ENCODE peak calls at places on chromosomes 5 and 9, in four cellular contexts. U is Peyer's patch, G is SK-N-SH, O is transverse colon. L is an unnamed sample.

GRCh38 chr5:120091376-120091948 is 372.6 kb upstream of the PRR16 start:
- DNase-seq in U (no peak), G (no peak), O (no peak), L (no peak)

GRCh38 chr5:128304791-128305190 is 221.2 kb downstream of the SLC12A2 start:
- DNase-seq in U (no peak), G (no peak), O (no peak), L (no peak)

GRCh38 chr5:2303391-2304100 is 420.8 kb upstream of the IRX4 start:
- DNase-seq in U (no peak), G (no peak), O (no peak), L (no peak)

GRCh38 chr5:163821142-163821541 is 315.7 kb downstream of the MAT2B start:
- DNase-seq in U (no peak), G (no peak), O (no peak), L (no peak)

GRCh38 chr9:6902423-6902822 is 144.7 kb downstream of the KDM4C start:
- DNase-seq in U (no peak), G (no peak), O (no peak), L (no peak)

GRCh38 chr9:119639287-119639955 is 270.2 kb upstream of the BRINP1 start:
- DNase-seq in U (no peak), G (peak; percentile 27), O (no peak), L (no peak)

GRCh38 chr5:38613475-38613874 is 57.0 kb upstream of the LIFR start:
- DNase-seq in U (no peak), G (no peak), O (no peak), L (no peak)

GRCh38 chr9:4741365-4742031 is 496 bp upstream of the AK3 start:
- DNase-seq in U (no peak), G (no peak), O (peak; percentile 55), L (no peak)

GRCh38 chr5:86909896-86910295 is 292.2 kb downstream of the COX7C start:
- DNase-seq in U (no peak), G (no peak), O (no peak), L (no peak)

GRCh38 chr5:15566789-15567188 is 66.8 kb downstream of the FBXL7 start:
- DNase-seq in U (no peak), G (no peak), O (no peak), L (no peak)

GRCh38 chr9:137511758-137512463 is 38.3 kb downstream of the PNPLA7 start:
- DNase-seq in U (no peak), G (no peak), O (no peak), L (no peak)

GRCh38 chr5:1368236-1368635 is 23.3 kb upstream of the CLPTM1L start:
- DNase-seq in U (no peak), G (no peak), O (no peak), L (no peak)

GRCh38 chr5:79454043-79454442 is 59.9 kb downstream of the HOMER1 start:
- DNase-seq in U (no peak), G (peak; percentile 6), O (no peak), L (no peak)

GRCh38 chr9:127361561-127361960 is 35.4 kb upstream of the SLC2A8 start:
- DNase-seq in U (peak; percentile 61), G (no peak), O (peak; percentile 38), L (no peak)

GRCh38 chr5:177303925-177304391 is 359 bp downstream of the PRELID1 start:
- DNase-seq in U (no peak), G (peak; percentile 48), O (no peak), L (no peak)

GRCh38 chr9:21102311-21102710 is 24.6 kb upstream of the IFNB1 start:
- DNase-seq in U (no peak), G (no peak), O (no peak), L (peak; percentile 58)

GRCh38 chr5:65871182-65871581 is 55.2 kb upstream of the ERBIN start:
- DNase-seq in U (no peak), G (no peak), O (no peak), L (peak; percentile 53)

GRCh38 chr5:9361835-9362234 is 184.0 kb downstream of the SEMA5A start:
- DNase-seq in U (peak; percentile 57), G (peak; percentile 17), O (peak; percentile 60), L (peak; percentile 24)

GRCh38 chr5:12865529-12865928 is 961.3 kb upstream of the CTNND2 start:
- DNase-seq in U (no peak), G (no peak), O (no peak), L (no peak)

GRCh38 chr5:176401281-176402205 is 13.0 kb downstream of the HIGD2A start:
- DNase-seq in U (peak; percentile 43), G (no peak), O (no peak), L (no peak)

GRCh38 chr9:81374881-81375280 is 314.5 kb downstream of the TLE1 start:
- DNase-seq in U (no peak), G (no peak), O (no peak), L (no peak)

GRCh38 chr5:74185599-74185998 is 454.9 kb downstream of the ENC1 start:
- DNase-seq in U (no peak), G (peak; percentile 47), O (no peak), L (no peak)

GRCh38 chr5:168409601-168410458 is 76.4 kb upstream of the RARS1 start:
- DNase-seq in U (no peak), G (no peak), O (no peak), L (peak; percentile 71)

GRCh38 chr5:38831909-38832308 is 13.9 kb upstream of the OSMR start:
- DNase-seq in U (no peak), G (peak; percentile 40), O (no peak), L (peak; percentile 35)

GRCh38 chr5:3019045-3019444 is 267.6 kb upstream of the IRX2 start:
- DNase-seq in U (no peak), G (no peak), O (no peak), L (no peak)

GRCh38 chr5:111231053-111231586 is 6.9 kb downstream of the CAMK4 start:
- DNase-seq in U (no peak), G (no peak), O (no peak), L (no peak)

GRCh38 chr5:111227805-111228204 is 3.6 kb downstream of the CAMK4 start:
- DNase-seq in U (no peak), G (peak; percentile 37), O (peak; percentile 25), L (no peak)

GRCh38 chr5:111227226-111227782 is 3.1 kb downstream of the CAMK4 start:
- DNase-seq in U (no peak), G (no peak), O (no peak), L (no peak)

GRCh38 chr5:111229871-111230812 is 6.0 kb downstream of the CAMK4 start:
- DNase-seq in U (no peak), G (no peak), O (no peak), L (no peak)

DNA sequence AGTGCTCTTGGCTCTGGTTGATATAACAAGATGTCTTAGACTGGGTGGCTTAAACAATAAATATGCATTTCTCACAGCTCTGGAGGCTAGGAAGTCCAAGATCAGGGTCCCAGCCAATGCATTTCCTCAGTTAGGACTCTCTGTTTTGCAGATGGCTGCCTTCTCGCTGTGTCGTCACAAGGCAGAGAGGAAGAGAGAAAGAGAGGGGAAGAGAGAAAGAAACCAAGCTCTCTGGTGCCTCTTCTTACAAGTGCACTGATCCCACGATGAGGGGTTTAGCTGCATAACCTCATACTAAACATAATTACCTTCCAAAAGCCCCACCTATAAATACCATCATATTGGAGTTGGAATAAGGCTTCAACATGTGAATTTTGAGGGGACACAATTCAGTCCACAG is 4.9 kb downstream of the CAMK4 start:
- DNase-seq in U (no peak), G (no peak), O (no peak), L (no peak)
- H3K4me3 ChIP-seq in U (peak overlapping the region; percentile 2), G (no peak overlapping the region), O (no peak overlapping the region), L (no peak overlapping the region)

DNA sequence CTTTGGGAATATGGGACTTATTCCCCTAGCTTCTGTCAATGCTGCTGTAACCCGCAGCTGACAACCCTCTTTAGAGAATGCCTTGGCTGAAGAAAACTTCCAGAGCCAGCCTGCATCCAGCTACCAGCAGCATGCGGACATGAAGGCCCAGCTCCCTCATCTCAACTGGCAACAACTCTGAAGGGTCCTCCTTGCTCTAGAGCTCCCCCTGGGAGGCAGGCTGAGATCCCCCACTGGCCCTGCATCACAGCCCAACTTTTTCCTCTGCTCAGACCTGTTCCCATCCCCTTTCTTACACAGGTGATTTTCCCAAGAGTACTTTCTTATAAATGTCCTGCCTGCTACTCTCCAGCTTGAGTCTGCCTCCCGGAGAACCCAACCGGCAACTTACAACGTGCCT is 18.7 kb upstream of the WNT8A start:
- DNase-seq in U (no peak), G (no peak), O (no peak), L (no peak)
- TF ChIP-seq CTCF in U (no peak), G (peak; percentile 30), O (no peak), L (peak; percentile 58)

GRCh38 chr9:33924978-33925797 is 108.2 kb downstream of the UBE2R2 start:
- DNase-seq in U (no peak), G (peak; percentile 70), O (peak; percentile 32), L (peak; percentile 66)
- H3K36me3 ChIP-seq in U (no peaks in the 10 kb centered on the region), G (peaks cover 94% of the 10 kb centered on the region), O (peaks cover 29% of the 10 kb centered on the region), L (peaks cover 85% of the 10 kb centered on the region)

GRCh38 chr5:36739751-36740221 is 133.4 kb downstream of the SLC1A3 start:
- DNase-seq in U (peak; percentile 81), G (peak; percentile 57), O (peak; percentile 86), L (peak; percentile 75)
- H3K4me3 ChIP-seq in U (no peak overlapping the region), G (no peak overlapping the region), O (no peak overlapping the region), L (no peak overlapping the region)

GRCh38 chr9:130320697-130321080 is 55.1 kb downstream of the HMCN2 start:
- DNase-seq in U (no peak), G (peak; percentile 40), O (peak; percentile 21), L (no peak)
- TF ChIP-seq CTCF in U (no peak), G (no peak), O (no peak), L (peak; percentile 39)